ENCODE peak calls at places on chromosomes 16 and 17, in ten cellular contexts. M is IMR-90, F is prostate gland, J is upper lobe of left lung, A is OCI-LY7, U is choroid plexus epithelial cell, H is BJ, P is foreskin fibroblast, L is psoas muscle, Y is fibroblast of mammary gland. X is an unnamed sample.
A peak's percentile ranks its signal among the peaks of the same experiment; 100 is the strongest.

GRCh38 chr16:69880640-69881133 is 70.4 kb upstream of the CLEC18A start:
- DNase-seq in M (peak; percentile 44), F (no peak), J (no peak), A (no peak), U (peak; percentile 80), H (no peak), P (peak; percentile 43), L (no peak), Y (peak; percentile 52), X (peak; percentile 24)

GRCh38 chr17:82230627-82231311 is 1.9 kb downstream of the SLC16A3 start:
- DNase-seq in M (peak; percentile 81), F (no peak), J (peak; percentile 91), A (no peak), U (peak; percentile 89), H (no peak), P (peak; percentile 93), L (peak; percentile 90), Y (peak; percentile 84), X (peak; percentile 91)

GRCh38 chr17:78979780-78980623 is at the start of gene LGALS3BP:
- DNase-seq in M (peak; percentile 78), F (peak; percentile 53), J (peak; percentile 71), A (no peak), U (peak; percentile 88), H (no peak), P (no peak), L (peak; percentile 74), Y (peak; percentile 83), X (peak; percentile 94)

GRCh38 chr17:73667184-73667959 is 23.1 kb upstream of the SDK2 start:
- DNase-seq in M (no peak), F (no peak), J (peak; percentile 48), A (peak; percentile 39), U (no peak), H (no peak), P (no peak), L (no peak), Y (no peak), X (no peak)

GRCh38 chr16:87180069-87180468 is 137.1 kb downstream of the C16orf95 start:
- DNase-seq in M (no peak), F (no peak), J (no peak), A (no peak), U (no peak), H (no peak), P (no peak), L (no peak), Y (no peak), X (no peak)

GRCh38 chr17:43832168-43832975 is 574 bp downstream of the MPP3 start:
- DNase-seq in M (peak; percentile 69), F (peak; percentile 10), J (peak; percentile 64), A (no peak), U (peak; percentile 55), H (no peak), P (peak; percentile 78), L (peak; percentile 62), Y (peak; percentile 75), X (peak; percentile 67)

GRCh38 chr17:76506408-76507328 is 5.4 kb upstream of the RHBDF2 start:
- DNase-seq in M (peak; percentile 54), F (peak; percentile 75), J (peak; percentile 87), A (peak; percentile 90), U (peak; percentile 67), H (no peak), P (no peak), L (peak; percentile 85), Y (peak; percentile 59), X (peak; percentile 66)

GRCh38 chr17:4607773-4608187 is 23.5 kb downstream of the SMTNL2 start:
- DNase-seq in M (peak; percentile 49), F (no peak), J (peak; percentile 59), A (no peak), U (peak; percentile 77), H (no peak), P (peak; percentile 59), L (peak; percentile 73), Y (peak; percentile 63), X (peak; percentile 72)

GRCh38 chr17:65046236-65046635 is 10.3 kb downstream of the GNA13 start:
- DNase-seq in M (no peak), F (no peak), J (no peak), A (no peak), U (no peak), H (no peak), P (no peak), L (no peak), Y (no peak), X (no peak)

GRCh38 chr17:65050438-65050837 is 6.1 kb downstream of the GNA13 start:
- DNase-seq in M (no peak), F (no peak), J (no peak), A (peak; percentile 59), U (no peak), H (no peak), P (no peak), L (no peak), Y (no peak), X (no peak)

GRCh38 chr17:65049085-65049756 is 7.3 kb downstream of the GNA13 start:
- DNase-seq in M (no peak), F (no peak), J (no peak), A (no peak), U (no peak), H (no peak), P (no peak), L (no peak), Y (no peak), X (no peak)

GRCh38 chr17:65048441-65048840 is 8.1 kb downstream of the GNA13 start:
- DNase-seq in M (peak; percentile 34), F (no peak), J (no peak), A (no peak), U (no peak), H (no peak), P (no peak), L (no peak), Y (no peak), X (peak; percentile 68)

DNA sequence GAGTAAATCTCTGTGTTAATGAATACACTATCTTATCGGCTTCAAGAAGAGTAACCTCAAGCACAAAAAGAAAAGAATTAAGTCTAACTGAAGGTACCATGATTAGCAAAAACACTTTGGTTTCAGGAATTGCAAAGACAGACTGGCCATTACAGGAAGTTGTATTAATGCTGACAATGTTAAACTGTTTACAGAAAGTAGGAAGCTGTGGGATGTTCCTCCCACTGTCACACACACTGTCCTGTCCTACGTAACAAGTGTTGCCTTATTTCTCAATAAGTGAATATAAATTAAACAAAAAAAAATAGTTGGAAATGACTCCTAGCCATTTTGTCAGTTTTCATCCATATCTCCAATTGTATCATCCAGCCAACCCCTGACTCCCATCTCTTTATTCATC is 8.6 kb downstream of the GNA13 start:
- DNase-seq in M (peak; percentile 36), F (no peak), J (no peak), A (no peak), U (peak; percentile 15), H (no peak), P (no peak), L (no peak), Y (no peak), X (peak; percentile 81)
- H3K4me3 ChIP-seq in M (no peak overlapping the region), F (no peak overlapping the region), J (no peak overlapping the region), A (peak overlapping the region; percentile 19), U (no peak overlapping the region), H (no peak overlapping the region), P (no peak overlapping the region), L (no peak overlapping the region), Y (no peak overlapping the region), X (no peak overlapping the region)

DNA sequence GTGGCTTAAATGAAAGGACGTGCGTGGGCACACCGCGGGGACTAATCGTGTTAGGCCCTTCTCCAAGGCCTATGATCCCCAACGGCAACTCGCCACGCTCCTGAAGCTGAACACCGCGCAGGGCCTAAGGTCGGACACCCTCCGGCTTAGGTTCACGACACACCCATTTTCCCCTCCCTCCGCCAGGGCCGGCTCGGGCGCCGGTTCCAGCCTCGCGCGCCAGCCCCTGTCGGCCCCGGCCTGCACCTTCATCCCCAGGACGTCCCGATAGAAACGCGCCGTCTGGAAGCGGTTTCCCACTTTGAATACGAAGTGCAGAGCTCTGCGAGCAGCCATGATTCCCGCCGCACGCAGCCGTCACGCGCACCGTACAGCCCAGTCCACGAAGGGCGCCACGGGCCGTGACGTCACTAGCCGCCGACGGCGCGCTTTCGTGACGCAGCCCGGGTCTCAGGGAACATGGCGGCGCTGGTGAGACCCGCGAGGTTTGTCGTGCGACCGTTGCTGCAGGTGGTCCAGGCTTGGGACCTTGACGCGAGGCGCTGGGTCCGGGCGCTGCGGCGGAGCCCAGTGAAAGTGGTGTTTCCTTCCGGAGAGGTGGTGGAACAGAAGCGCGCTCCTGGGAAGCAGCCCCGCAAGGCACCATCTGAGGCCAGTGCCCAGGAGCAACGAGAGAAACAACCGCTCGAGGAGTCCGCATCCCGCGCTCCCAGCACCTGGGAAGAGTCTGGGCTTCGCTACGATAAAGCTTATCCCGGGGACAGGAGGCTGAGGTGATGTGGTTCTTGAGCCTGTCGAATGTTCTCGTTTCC is at the start of the genes GLOD4 and MRM3:
- DNase-seq in M (peak; percentile 85), F (peak; percentile 90), J (peak; percentile 94), A (peak; percentile 88), U (peak; percentile 88), H (peak; percentile 48), P (peak; percentile 84), L (peak; percentile 95), Y (peak; percentile 84), X (peak; percentile 89)
- TF ChIP-seq CTCF in M (no peak), F (no peak), J (peak; percentile 25), A (peak; percentile 7), U (no peak), H (peak; percentile 21), P (no peak), L (peak; percentile 14), Y (no peak), X (peak; percentile 15)

GRCh38 chr17:2222901-2223616 is 80.5 kb downstream of the SMG6 start:
- DNase-seq in M (peak; percentile 80), F (no peak), J (peak; percentile 38), A (no peak), U (peak; percentile 79), H (no peak), P (no peak), L (peak; percentile 68), Y (peak; percentile 93), X (peak; percentile 97)
- H3K4me3 ChIP-seq in M (no peak overlapping the region), F (no peak overlapping the region), J (no peak overlapping the region), A (no peak overlapping the region), U (no peak overlapping the region), H (no peak overlapping the region), P (peak overlapping the region; percentile 2), L (peak overlapping the region; percentile 28), Y (no peak overlapping the region), X (no peak overlapping the region)

GRCh38 chr16:46972971-46973456 is 460 bp downstream of the DNAJA2 start:
- DNase-seq in M (no peak), F (peak; percentile 22), J (peak; percentile 48), A (peak; percentile 68), U (peak; percentile 11), H (no peak), P (peak; percentile 13), L (peak; percentile 37), Y (peak; percentile 12), X (peak; percentile 13)

GRCh38 chr16:46975165-46975564 is 1.7 kb upstream of the DNAJA2 start:
- DNase-seq in M (no peak), F (no peak), J (no peak), A (no peak), U (no peak), H (no peak), P (no peak), L (no peak), Y (no peak), X (no peak)

GRCh38 chr16:46975908-46976470 is 2.5 kb upstream of the DNAJA2 start:
- DNase-seq in M (no peak), F (no peak), J (no peak), A (no peak), U (no peak), H (no peak), P (no peak), L (no peak), Y (no peak), X (no peak)

GRCh38 chr16:46973457-46974324 is at the start of gene DNAJA2:
- DNase-seq in M (peak; percentile 84), F (peak; percentile 86), J (peak; percentile 92), A (peak; percentile 90), U (peak; percentile 94), H (peak; percentile 28), P (peak; percentile 90), L (peak; percentile 93), Y (peak; percentile 81), X (peak; percentile 91)

GRCh38 chr16:46974352-46974751 is 878 bp upstream of the DNAJA2 start:
- DNase-seq in M (no peak), F (no peak), J (no peak), A (peak; percentile 70), U (peak; percentile 32), H (no peak), P (no peak), L (no peak), Y (peak; percentile 32), X (peak; percentile 14)
- TF ChIP-seq CTCF in M (no peak), F (no peak), J (no peak), A (peak; percentile 20), U (no peak), H (peak; percentile 4), P (no peak), L (no peak), Y (no peak), X (no peak)

X was measured in fibroblast of villous mesenchyme.